ENCODE peak calls at places on chromosomes 16 and 17, in four cellular contexts. One of them, this sample, is unnamed.

GRCh38 chr16:72657164-72657563 is 390.8 kb downstream of the ZFHX3 start:
- DNase-seq in SK-N-SH: no peak
- DNase-seq in neuronal stem cell: no peak
- DNase-seq in tibial nerve: no peak
- DNase-seq in this sample: no peak

GRCh38 chr17:42221886-42222745 is 27.8 kb upstream of the GHDC start:
- DNase-seq in SK-N-SH: peak; percentile 77
- DNase-seq in neuronal stem cell: peak; percentile 39
- DNase-seq in tibial nerve: no peak
- DNase-seq in this sample: peak; percentile 78

GRCh38 chr17:30449480-30449879 is 27.7 kb upstream of the GOSR1 start:
- DNase-seq in SK-N-SH: no peak
- DNase-seq in neuronal stem cell: no peak
- DNase-seq in tibial nerve: no peak
- DNase-seq in this sample: peak; percentile 68

GRCh38 chr16:8878523-8878911 is 3.6 kb upstream of the LITAFD start:
- DNase-seq in SK-N-SH: no peak
- DNase-seq in neuronal stem cell: no peak
- DNase-seq in tibial nerve: no peak
- DNase-seq in this sample: peak; percentile 66

GRCh38 chr17:43905985-43906852 is 1.1 kb downstream of the MPP2 start:
- DNase-seq in SK-N-SH: peak; percentile 89
- DNase-seq in neuronal stem cell: peak; percentile 77
- DNase-seq in tibial nerve: peak; percentile 40
- DNase-seq in this sample: peak; percentile 61

GRCh38 chr17:61158372-61158771 is 241.3 kb upstream of the TBX2 start:
- DNase-seq in SK-N-SH: no peak
- DNase-seq in neuronal stem cell: no peak
- DNase-seq in tibial nerve: no peak
- DNase-seq in this sample: no peak

GRCh38 chr16:68286153-68287074 is 22.1 kb downstream of the SLC7A6 start:
- DNase-seq in SK-N-SH: no peak
- DNase-seq in neuronal stem cell: no peak
- DNase-seq in tibial nerve: no peak
- DNase-seq in this sample: no peak

GRCh38 chr17:77892469-77893143 is 65.9 kb upstream of the TNRC6C start:
- DNase-seq in SK-N-SH: peak; percentile 77
- DNase-seq in neuronal stem cell: peak; percentile 63
- DNase-seq in tibial nerve: no peak
- DNase-seq in this sample: peak; percentile 9

GRCh38 chr16:12225816-12226480 is 249.4 kb downstream of the SNX29 start:
- DNase-seq in SK-N-SH: no peak
- DNase-seq in neuronal stem cell: no peak
- DNase-seq in tibial nerve: no peak
- DNase-seq in this sample: no peak

GRCh38 chr17:44205962-44206824 is 6.5 kb upstream of the ATXN7L3 start:
- DNase-seq in SK-N-SH: no peak
- DNase-seq in neuronal stem cell: no peak
- DNase-seq in tibial nerve: no peak
- DNase-seq in this sample: no peak

GRCh38 chr16:57892041-57892440 is 78.9 kb downstream of the CNGB1 start:
- DNase-seq in SK-N-SH: no peak
- DNase-seq in neuronal stem cell: no peak
- DNase-seq in tibial nerve: no peak
- DNase-seq in this sample: no peak

GRCh38 chr16:55496509-55497145 is 12.2 kb upstream of the LPCAT2 start:
- DNase-seq in SK-N-SH: no peak
- DNase-seq in neuronal stem cell: no peak
- DNase-seq in tibial nerve: no peak
- DNase-seq in this sample: no peak

GRCh38 chr17:63308272-63308671 is 137.8 kb downstream of the CYB561 start:
- DNase-seq in SK-N-SH: no peak
- DNase-seq in neuronal stem cell: no peak
- DNase-seq in tibial nerve: no peak
- DNase-seq in this sample: no peak

GRCh38 chr16:87447323-87447722 is 45.5 kb downstream of the ZCCHC14 start:
- DNase-seq in SK-N-SH: no peak
- DNase-seq in neuronal stem cell: no peak
- DNase-seq in tibial nerve: no peak
- DNase-seq in this sample: no peak

GRCh38 chr16:33877-34707 is 19.3 kb downstream of the POLR3K start:
- DNase-seq in SK-N-SH: no peak
- DNase-seq in neuronal stem cell: no peak
- DNase-seq in tibial nerve: no peak
- DNase-seq in this sample: no peak

GRCh38 chr16:72001180-72001890 is 1.1 kb upstream of the PKD1L3 start:
- DNase-seq in SK-N-SH: no peak
- DNase-seq in neuronal stem cell: no peak
- DNase-seq in tibial nerve: no peak
- DNase-seq in this sample: no peak

GRCh38 chr16:1072526-1073261 is at the start of gene SSTR5:
- DNase-seq in SK-N-SH: no peak
- DNase-seq in neuronal stem cell: no peak
- DNase-seq in tibial nerve: no peak
- DNase-seq in this sample: no peak

GRCh38 chr16:66604376-66605176 is at the start of gene CMTM3:
- DNase-seq in SK-N-SH: peak; percentile 98
- DNase-seq in neuronal stem cell: peak; percentile 74
- DNase-seq in tibial nerve: peak; percentile 59
- DNase-seq in this sample: peak; percentile 83

GRCh38 chr17:6473128-6473767 is 29.0 kb downstream of the PIMREG start:
- DNase-seq in SK-N-SH: peak; percentile 92
- DNase-seq in neuronal stem cell: peak; percentile 75
- DNase-seq in tibial nerve: peak; percentile 43
- DNase-seq in this sample: peak; percentile 81

GRCh38 chr16:86747761-86748160 is 169.4 kb downstream of the FOXL1 start:
- DNase-seq in SK-N-SH: no peak
- DNase-seq in neuronal stem cell: no peak
- DNase-seq in tibial nerve: no peak
- DNase-seq in this sample: no peak

GRCh38 chr17:60075981-60076380 is 2.7 kb downstream of the HEATR6 start:
- DNase-seq in SK-N-SH: no peak
- DNase-seq in neuronal stem cell: no peak
- DNase-seq in tibial nerve: no peak
- DNase-seq in this sample: no peak

GRCh38 chr16:89828870-89829629 is 775 bp downstream of the SPIRE2 start:
- DNase-seq in SK-N-SH: no peak
- DNase-seq in neuronal stem cell: no peak
- DNase-seq in tibial nerve: no peak
- DNase-seq in this sample: no peak

GRCh38 chr17:68381076-68381900 is 76.0 kb downstream of the WIPI1 start:
- DNase-seq in SK-N-SH: no peak
- DNase-seq in neuronal stem cell: no peak
- DNase-seq in tibial nerve: no peak
- DNase-seq in this sample: peak; percentile 78

GRCh38 chr16:50400312-50400966 is 31.7 kb upstream of the BRD7 start:
- DNase-seq in SK-N-SH: no peak
- DNase-seq in neuronal stem cell: no peak
- DNase-seq in tibial nerve: no peak
- DNase-seq in this sample: no peak

GRCh38 chr17:73481672-73482071 is 162.6 kb downstream of the SDK2 start:
- DNase-seq in SK-N-SH: no peak
- DNase-seq in neuronal stem cell: no peak
- DNase-seq in tibial nerve: no peak
- DNase-seq in this sample: no peak

GRCh38 chr17:75268931-75269330 is 2.1 kb downstream of the MIF4GD start:
- DNase-seq in SK-N-SH: peak; percentile 14
- DNase-seq in neuronal stem cell: no peak
- DNase-seq in tibial nerve: no peak
- DNase-seq in this sample: no peak

GRCh38 chr17:75878174-75878998 is at the start of gene TRIM47:
- DNase-seq in SK-N-SH: peak; percentile 81
- DNase-seq in neuronal stem cell: no peak
- DNase-seq in tibial nerve: peak; percentile 55
- DNase-seq in this sample: peak; percentile 49

GRCh38 chr17:73140531-73140930 is 24.3 kb upstream of the SSTR2 start:
- DNase-seq in SK-N-SH: no peak
- DNase-seq in neuronal stem cell: no peak
- DNase-seq in tibial nerve: no peak
- DNase-seq in this sample: no peak

GRCh38 chr17:42361781-42362186 is 26.5 kb downstream of the STAT3 start:
- DNase-seq in SK-N-SH: no peak
- DNase-seq in neuronal stem cell: no peak
- DNase-seq in tibial nerve: no peak
- DNase-seq in this sample: no peak

DNA sequence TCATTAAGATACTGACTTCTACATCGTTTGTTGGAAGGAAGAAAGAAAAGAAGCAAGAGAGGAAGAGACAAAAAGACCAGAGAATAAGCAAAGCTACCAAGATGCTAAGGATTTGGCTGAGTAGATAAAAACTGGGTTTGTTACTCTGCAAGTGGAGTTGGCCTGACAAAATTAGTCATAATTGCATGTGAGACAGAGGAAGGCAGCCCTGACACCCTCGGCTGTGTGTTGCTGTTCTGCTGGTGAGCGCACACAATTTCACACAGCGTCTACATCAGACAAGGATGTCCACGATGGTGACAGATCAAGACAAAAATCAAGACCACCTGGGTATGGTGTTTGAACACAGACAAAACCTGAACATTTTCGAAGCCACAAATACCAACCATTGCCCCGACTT is 75.4 kb upstream of the FA2H start:
- DNase-seq in SK-N-SH: no peak
- DNase-seq in neuronal stem cell: no peak
- DNase-seq in tibial nerve: no peak
- DNase-seq in this sample: no peak
- H3K4me3 ChIP-seq in SK-N-SH: no peak overlapping the region
- H3K4me3 ChIP-seq in neuronal stem cell: no peak overlapping the region
- H3K4me3 ChIP-seq in tibial nerve: no peak overlapping the region
- H3K4me3 ChIP-seq in this sample: no peak overlapping the region

GRCh38 chr16:76474048-76474447 is 196.8 kb downstream of the CNTNAP4 start:
- DNase-seq in SK-N-SH: no peak
- DNase-seq in neuronal stem cell: no peak
- DNase-seq in tibial nerve: no peak
- DNase-seq in this sample: no peak
- H3K27me3 ChIP-seq in SK-N-SH: no peaks in the 10 kb centered on the region
- H3K27me3 ChIP-seq in neuronal stem cell: no peaks in the 10 kb centered on the region
- H3K27me3 ChIP-seq in tibial nerve: no peaks in the 10 kb centered on the region
- H3K27me3 ChIP-seq in this sample: peaks cover 3% of the 10 kb centered on the region

DNA sequence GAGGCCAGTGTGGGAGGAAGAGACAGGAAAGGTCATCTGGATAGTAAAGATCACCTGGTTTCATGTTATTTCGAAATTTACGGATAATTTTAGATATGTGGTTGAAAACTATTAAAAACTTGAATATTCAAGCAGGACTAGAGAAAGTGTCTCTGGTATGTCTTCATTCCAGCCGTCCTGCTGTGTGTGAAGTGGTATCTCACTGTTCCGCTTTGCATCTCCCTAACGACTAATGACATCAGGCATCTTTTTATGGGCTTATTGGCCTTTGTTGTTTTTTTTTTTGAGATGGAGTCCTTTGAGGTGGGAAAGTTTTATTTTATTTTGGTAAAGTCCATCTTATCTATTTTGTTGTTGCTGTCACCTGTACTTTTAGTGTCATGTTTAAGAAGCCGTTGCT is 214.4 kb upstream of the CHMP6 start:
- DNase-seq in SK-N-SH: no peak
- DNase-seq in neuronal stem cell: no peak
- DNase-seq in tibial nerve: no peak
- DNase-seq in this sample: no peak
- H3K4me1 ChIP-seq in SK-N-SH: peaks cover 67% of the 10 kb centered on the region
- H3K4me1 ChIP-seq in neuronal stem cell: peaks cover 3% of the 10 kb centered on the region
- H3K4me1 ChIP-seq in tibial nerve: peaks cover 20% of the 10 kb centered on the region
- H3K4me1 ChIP-seq in this sample: peaks cover 11% of the 10 kb centered on the region

GRCh38 chr17:40547079-40547784 is 18.0 kb downstream of the CCR7 start:
- DNase-seq in SK-N-SH: no peak
- DNase-seq in neuronal stem cell: no peak
- DNase-seq in tibial nerve: peak; percentile 5
- DNase-seq in this sample: no peak

GRCh38 chr17:40547785-40548478 is 17.3 kb downstream of the CCR7 start:
- DNase-seq in SK-N-SH: no peak
- DNase-seq in neuronal stem cell: no peak
- DNase-seq in tibial nerve: no peak
- DNase-seq in this sample: no peak

GRCh38 chr17:40548982-40549680 is 16.1 kb downstream of the CCR7 start:
- DNase-seq in SK-N-SH: peak; percentile 47
- DNase-seq in neuronal stem cell: no peak
- DNase-seq in tibial nerve: peak; percentile 63
- DNase-seq in this sample: peak; percentile 85

GRCh38 chr17:40550608-40551007 is 14.7 kb downstream of the CCR7 start:
- DNase-seq in SK-N-SH: no peak
- DNase-seq in neuronal stem cell: no peak
- DNase-seq in tibial nerve: no peak
- DNase-seq in this sample: peak; percentile 96

GRCh38 chr17:40548491-40548981 is 16.7 kb downstream of the CCR7 start:
- DNase-seq in SK-N-SH: no peak
- DNase-seq in neuronal stem cell: no peak
- DNase-seq in tibial nerve: no peak
- DNase-seq in this sample: no peak
- H3K4me3 ChIP-seq in SK-N-SH: no peak overlapping the region
- H3K4me3 ChIP-seq in neuronal stem cell: no peak overlapping the region
- H3K4me3 ChIP-seq in tibial nerve: no peak overlapping the region
- H3K4me3 ChIP-seq in this sample: no peak overlapping the region